ENCODE peak calls at places on chromosomes 2 and 18, in four cellular contexts. F is activated CD8-positive, alpha-beta memory T cell treated with anti-CD3 and anti-CD28 coated beads for 4 hours; N is memory B cell; B is right atrium auricular region. V is an unnamed sample.

GRCh38 chr18:3367491-3368091 is 82.4 kb upstream of the TGIF1 start:
- DNase-seq in F (no peak), N (no peak), B (no peak), V (no peak)

GRCh38 chr18:26470011-26470637 is 78.2 kb downstream of the KCTD1 start:
- DNase-seq in F (no peak), N (no peak), B (no peak), V (no peak)

GRCh38 chr2:177816740-177817139 is 255.8 kb downstream of the PDE11A start:
- DNase-seq in F (no peak), N (no peak), B (no peak), V (no peak)

GRCh38 chr2:213537579-213537978 is 253.3 kb downstream of the SPAG16 start:
- DNase-seq in F (no peak), N (no peak), B (no peak), V (no peak)

GRCh38 chr18:79982736-79983135 is 5.6 kb downstream of the TXNL4A start:
- DNase-seq in F (no peak), N (no peak), B (no peak), V (no peak)

GRCh38 chr2:208092093-208092832 is 32.1 kb downstream of the CRYGD start:
- DNase-seq in F (no peak), N (no peak), B (no peak), V (no peak)

GRCh38 chr2:169659314-169659713 is 34.9 kb downstream of the CFAP210 start:
- DNase-seq in F (no peak), N (peak; percentile 15), B (no peak), V (no peak)

GRCh38 chr2:169752752-169753151 is 19.1 kb downstream of the KLHL23 start:
- DNase-seq in F (no peak), N (no peak), B (no peak), V (no peak)

GRCh38 chr2:120934891-120935338 is 199.2 kb downstream of the GLI2 start:
- DNase-seq in F (no peak), N (no peak), B (peak; percentile 83), V (peak; percentile 95)

GRCh38 chr2:224038049-224038829 is 847 bp downstream of the SERPINE2 start:
- DNase-seq in F (peak; percentile 10), N (peak; percentile 24), B (no peak), V (peak; percentile 66)

GRCh38 chr2:113703404-113704299 is 52.8 kb downstream of the SLC35F5 start:
- DNase-seq in F (no peak), N (no peak), B (no peak), V (no peak)

GRCh38 chr2:67878743-67879142 is 184.1 kb downstream of the C1D start:
- DNase-seq in F (no peak), N (no peak), B (no peak), V (no peak)

GRCh38 chr2:188518391-188518790 is 226.7 kb downstream of the GULP1 start:
- DNase-seq in F (no peak), N (no peak), B (no peak), V (peak; percentile 39)

GRCh38 chr18:79687806-79688205 is 8.2 kb downstream of the CTDP1 start:
- DNase-seq in F (no peak), N (no peak), B (no peak), V (peak; percentile 71)

GRCh38 chr2:20224716-20225293 is at the start of gene SDC1:
- DNase-seq in F (no peak), N (no peak), B (no peak), V (peak; percentile 81)

GRCh38 chr2:134240061-134240460 is 13.8 kb upstream of the MGAT5 start:
- DNase-seq in F (no peak), N (no peak), B (no peak), V (no peak)

GRCh38 chr2:16821696-16822095 is 156.1 kb upstream of the CYRIA start:
- DNase-seq in F (no peak), N (no peak), B (no peak), V (no peak)

GRCh38 chr2:160064916-160065315 is 2.5 kb upstream of the PLA2R1 start:
- DNase-seq in F (no peak), N (no peak), B (no peak), V (no peak)

GRCh38 chr2:14626873-14627272 is 5.6 kb upstream of the LRATD1 start:
- DNase-seq in F (no peak), N (no peak), B (no peak), V (peak; percentile 65)

GRCh38 chr2:54535599-54536195 is 79.6 kb downstream of the SPTBN1 start:
- DNase-seq in F (no peak), N (no peak), B (no peak), V (no peak)

GRCh38 chr2:228658998-228659397 is 477.5 kb upstream of the SPHKAP start:
- DNase-seq in F (no peak), N (no peak), B (no peak), V (peak; percentile 9)